ENCODE peak calls at places on chromosome 10, in eight cellular contexts. B is WTC11, K is thoracic aorta, P is NB4, E is lower lobe of right lung, S is heart left ventricle, W is tibial nerve, Z is esophagus squamous epithelium. I is an unnamed sample.

GRCh38 chr10:124864421-124865193 is 63.0 kb downstream of the ABRAXAS2 start:
- DNase-seq in K (no peak), Z (no peak), P (no peak), B (no peak), W (no peak), S (peak; percentile 90), E (peak; percentile 81), I (no peak)

GRCh38 chr10:82251222-82251977 is 376.4 kb downstream of the NRG3 start:
- DNase-seq in E (no peak), P (no peak), K (no peak), B (no peak), S (no peak), Z (no peak), W (no peak), I (peak; percentile 59)

GRCh38 chr10:71133710-71134686 is 78.4 kb upstream of the UNC5B start:
- DNase-seq in P (no peak), E (no peak), S (no peak), Z (no peak), W (no peak), B (no peak), K (no peak), I (peak; percentile 14)

GRCh38 chr10:44990302-44990655 is 10.4 kb upstream of the ZNF22 start:
- DNase-seq in Z (no peak), S (no peak), K (no peak), B (peak; percentile 62), E (no peak), W (no peak), P (no peak), I (peak; percentile 76)

GRCh38 chr10:88897019-88897853 is 17.2 kb downstream of the STAMBPL1 start:
- DNase-seq in E (no peak), W (no peak), B (no peak), Z (no peak), S (no peak), K (no peak), P (no peak), I (no peak)

GRCh38 chr10:64039208-64039607 is 518.0 kb downstream of the REEP3 start:
- DNase-seq in B (no peak), K (no peak), E (no peak), S (no peak), Z (no peak), W (no peak), P (no peak), I (no peak)

GRCh38 chr10:73368238-73368637 is 9.6 kb upstream of the CFAP70 start:
- DNase-seq in K (no peak), W (no peak), Z (no peak), P (no peak), S (no peak), E (no peak), B (no peak), I (no peak)

GRCh38 chr10:129643266-129643665 is 176.2 kb downstream of the MGMT start:
- DNase-seq in P (peak; percentile 77), B (no peak), Z (no peak), E (no peak), W (no peak), S (no peak), K (no peak), I (no peak)

GRCh38 chr10:63431962-63432797 is 33.6 kb downstream of the JMJD1C start:
- DNase-seq in B (no peak), S (no peak), E (no peak), W (no peak), K (no peak), Z (no peak), P (peak; percentile 16), I (no peak)

GRCh38 chr10:79430506-79430905 is 14.9 kb downstream of the ZCCHC24 start:
- DNase-seq in S (peak; percentile 21), W (no peak), E (no peak), B (no peak), P (no peak), K (no peak), Z (no peak), I (no peak)

GRCh38 chr10:71565284-71566000 is 154.1 kb downstream of the C10orf105 start:
- DNase-seq in Z (no peak), E (no peak), W (no peak), B (no peak), S (no peak), P (no peak), K (no peak), I (no peak)

GRCh38 chr10:27998178-27998953 is 513 bp downstream of the ODAD2 start:
- DNase-seq in W (no peak), Z (no peak), P (peak; percentile 73), E (peak; percentile 55), B (peak; percentile 73), S (peak; percentile 27), K (no peak), I (peak; percentile 70)

GRCh38 chr10:7314068-7314646 is 96.7 kb downstream of the SFMBT2 start:
- DNase-seq in K (no peak), B (no peak), S (no peak), Z (no peak), P (no peak), W (no peak), E (no peak), I (no peak)

GRCh38 chr10:74189999-74190421 is 39.0 kb downstream of the ADK start:
- DNase-seq in P (peak; percentile 88), E (no peak), S (no peak), B (no peak), W (peak; percentile 20), K (no peak), Z (no peak), I (no peak)

GRCh38 chr10:58836991-58837390 is 324.3 kb downstream of the BICC1 start:
- DNase-seq in K (no peak), E (no peak), B (no peak), W (no peak), P (no peak), S (no peak), Z (no peak), I (no peak)

GRCh38 chr10:24303522-24304310 is 94.8 kb downstream of the KIAA1217 start:
- DNase-seq in W (no peak), B (no peak), K (no peak), S (no peak), Z (no peak), P (no peak), E (no peak), I (no peak)

GRCh38 chr10:113562693-113563092 is 9.8 kb downstream of the HABP2 start:
- DNase-seq in P (no peak), W (no peak), K (no peak), E (no peak), B (no peak), S (no peak), Z (no peak), I (no peak)

GRCh38 chr10:79178614-79179403 is 110.0 kb downstream of the ZMIZ1 start:
- DNase-seq in Z (no peak), S (peak; percentile 76), P (peak; percentile 75), E (no peak), W (no peak), B (no peak), K (no peak), I (no peak)

GRCh38 chr10:24223953-24224352 is 15.0 kb downstream of the KIAA1217 start:
- DNase-seq in Z (no peak), W (no peak), K (no peak), B (no peak), P (no peak), S (no peak), E (no peak), I (no peak)

GRCh38 chr10:1036341-1036791 is 10.7 kb upstream of the IDI2 start:
- DNase-seq in E (no peak), P (no peak), Z (no peak), B (no peak), W (no peak), S (no peak), K (no peak), I (no peak)

GRCh38 chr10:130018253-130018652 is 54.2 kb upstream of the EBF3 start:
- DNase-seq in W (no peak), K (no peak), S (no peak), B (no peak), P (peak; percentile 95), Z (no peak), E (no peak), I (peak; percentile 44)

GRCh38 chr10:86979296-86979818 is 11.1 kb downstream of the ADIRF start:
- DNase-seq in W (no peak), K (no peak), Z (no peak), B (no peak), E (no peak), P (no peak), S (no peak), I (no peak)

GRCh38 chr10:132144086-132144485 is 42.7 kb upstream of the DPYSL4 start:
- DNase-seq in K (no peak), E (peak; percentile 41), B (no peak), P (no peak), S (peak; percentile 19), Z (no peak), W (no peak), I (no peak)

GRCh38 chr10:115422624-115423023 is 329.5 kb downstream of the ATRNL1 start:
- DNase-seq in B (no peak), P (no peak), S (no peak), K (no peak), W (no peak), E (no peak), Z (no peak), I (no peak)

GRCh38 chr10:115417585-115418265 is 324.6 kb downstream of the ATRNL1 start:
- DNase-seq in P (peak; percentile 67), K (no peak), S (no peak), W (no peak), E (no peak), Z (no peak), B (peak; percentile 64), I (peak; percentile 77)
- TF ChIP-seq CTCF in P (peak; percentile 91), K (no peak), S (no peak), W (no peak), E (peak; percentile 40), Z (no peak), B (peak; percentile 69), I (peak; percentile 85)

DNA sequence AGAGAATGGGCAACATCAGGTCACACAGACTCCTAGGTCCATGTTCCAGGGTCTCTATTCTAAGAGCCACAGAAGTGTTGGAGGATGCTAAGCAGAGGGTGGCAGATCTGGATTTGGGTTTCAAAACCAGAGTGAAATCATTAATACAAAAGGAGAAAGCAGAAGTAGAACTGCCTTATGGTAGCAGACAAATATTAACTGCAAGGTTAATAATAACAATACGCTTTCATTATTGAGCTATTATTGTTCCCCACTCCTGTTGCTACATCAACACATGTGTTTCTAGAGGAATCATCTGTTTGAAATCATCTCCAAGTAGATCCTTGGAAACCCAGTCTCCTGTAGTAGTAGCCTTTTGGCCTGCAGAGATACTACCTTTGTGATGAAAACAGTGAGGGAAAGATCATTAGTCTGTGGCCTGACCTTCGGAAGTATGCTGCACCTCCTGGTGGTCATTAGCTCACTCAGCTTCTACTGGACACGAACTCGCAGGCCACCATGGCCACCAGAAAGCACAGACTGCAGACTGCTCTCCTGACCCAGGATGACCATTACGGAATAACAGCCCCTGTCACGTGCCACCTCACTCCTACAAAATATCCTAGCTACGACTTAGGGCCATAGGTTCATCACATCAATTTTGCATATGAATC is 84.6 kb downstream of the XPNPEP1 start:
- DNase-seq in Z (no peak), B (peak; percentile 19), K (no peak), P (no peak), E (no peak), S (no peak), W (no peak), I (no peak)
- TF ChIP-seq CTCF in Z (no peak), B (no peak), K (no peak), P (no peak), E (no peak), S (no peak), W (no peak), I (peak; percentile 49)

GRCh38 chr10:9681655-9682054 is 1336.0 kb upstream of the CELF2 start:
- DNase-seq in B (no peak), W (no peak), K (no peak), E (no peak), P (peak; percentile 1), S (no peak), Z (no peak), I (no peak)
- TF ChIP-seq CTCF in B (no peak), W (no peak), K (no peak), E (no peak), P (peak; percentile 23), S (no peak), Z (no peak), I (peak; percentile 28)

GRCh38 chr10:105797234-105797890 is 1156.3 kb downstream of the SORCS3 start:
- DNase-seq in B (no peak), K (no peak), Z (no peak), S (no peak), E (no peak), W (no peak), P (peak; percentile 56), I (no peak)
- TF ChIP-seq CTCF in B (peak; percentile 29), K (no peak), Z (peak; percentile 10), S (peak; percentile 50), E (peak; percentile 39), W (peak; percentile 55), P (peak; percentile 51), I (peak; percentile 68)